ENCODE peak calls at places on chromosome 15, in seven cellular contexts. V, S, C, Z, O, T and W are unnamed samples.

GRCh38 chr15:63718590-63719035 is 115.1 kb downstream of the HERC1 start:
- DNase-seq in V (no peak), S (no peak), C (no peak), Z (peak), O (no peak), T (no peak), W (no peak)

GRCh38 chr15:57496946-57497944 is 94.5 kb upstream of the MYZAP start:
- DNase-seq in V (no peak), S (no peak), C (no peak), Z (no peak), O (peak), T (peak), W (no peak)

GRCh38 chr15:77859491-77860060 is 217.9 kb downstream of the TBC1D2B start:
- DNase-seq in V (no peak), S (no peak), C (no peak), Z (no peak), O (no peak), T (no peak), W (no peak)

GRCh38 chr15:50655555-50655954 is 31.0 kb downstream of the TRPM7 start:
- DNase-seq in V (no peak), S (no peak), C (no peak), Z (no peak), O (no peak), T (no peak), W (no peak)

GRCh38 chr15:68418611-68419161 is 13.3 kb downstream of the ITGA11 start:
- DNase-seq in V (no peak), S (no peak), C (no peak), Z (peak), O (peak), T (no peak), W (no peak)

GRCh38 chr15:24955549-24955929 is 752 bp downstream of the SNRPN start:
- DNase-seq in V (peak), S (peak), C (no peak), Z (no peak), O (no peak), T (peak), W (no peak)

GRCh38 chr15:48868018-48868417 is 9.9 kb upstream of the EID1 start:
- DNase-seq in V (no peak), S (no peak), C (no peak), Z (no peak), O (no peak), T (no peak), W (no peak)

GRCh38 chr15:37102315-37103021 is 2.1 kb upstream of the MEIS2 start:
- DNase-seq in V (no peak), S (no peak), C (no peak), Z (no peak), O (no peak), T (no peak), W (peak)

GRCh38 chr15:42010434-42010833 is 10.4 kb downstream of the PLA2G4E start:
- DNase-seq in V (no peak), S (no peak), C (peak), Z (no peak), O (no peak), T (no peak), W (no peak)

GRCh38 chr15:39487180-39487735 is 93.6 kb upstream of the THBS1 start:
- DNase-seq in V (no peak), S (no peak), C (no peak), Z (no peak), O (peak), T (no peak), W (no peak)

GRCh38 chr15:100124936-100125626 is 216.7 kb downstream of the ADAMTS17 start:
- DNase-seq in V (no peak), S (no peak), C (no peak), Z (no peak), O (no peak), T (no peak), W (no peak)

GRCh38 chr15:43440721-43441281 is 52.2 kb downstream of the TP53BP1 start:
- DNase-seq in V (no peak), S (no peak), C (peak), Z (peak), O (peak), T (peak), W (no peak)

GRCh38 chr15:57092252-57092651 is 173.8 kb downstream of the TCF12 start:
- DNase-seq in V (no peak), S (no peak), C (no peak), Z (no peak), O (no peak), T (no peak), W (no peak)

GRCh38 chr15:90401499-90401898 is 13.5 kb downstream of the IQGAP1 start:
- DNase-seq in V (no peak), S (no peak), C (no peak), Z (no peak), O (no peak), T (no peak), W (no peak)

GRCh38 chr15:88049509-88049908 is 207.0 kb downstream of the NTRK3 start:
- DNase-seq in V (no peak), S (no peak), C (no peak), Z (no peak), O (no peak), T (no peak), W (no peak)

GRCh38 chr15:91945385-91945784 is 91.9 kb downstream of the SLCO3A1 start:
- DNase-seq in V (no peak), S (no peak), C (no peak), Z (no peak), O (no peak), T (no peak), W (no peak)

GRCh38 chr15:101600024-101600423 is 52.2 kb downstream of the TM2D3 start:
- DNase-seq in V (no peak), S (no peak), C (no peak), Z (no peak), O (no peak), T (no peak), W (no peak)

GRCh38 chr15:78093242-78094020 is 1.1 kb downstream of the SH2D7 start:
- DNase-seq in V (no peak), S (no peak), C (no peak), Z (peak), O (no peak), T (peak), W (no peak)

GRCh38 chr15:51094606-51095569 is at the start of gene TNFAIP8L3:
- DNase-seq in V (peak), S (no peak), C (no peak), Z (no peak), O (no peak), T (peak), W (no peak)

GRCh38 chr15:41505776-41506175 is 7.9 kb downstream of the LTK start:
- DNase-seq in V (no peak), S (no peak), C (no peak), Z (no peak), O (no peak), T (no peak), W (no peak)

GRCh38 chr15:28890711-28891495 is 5.1 kb downstream of the APBA2 start:
- DNase-seq in V (no peak), S (no peak), C (no peak), Z (no peak), O (no peak), T (no peak), W (no peak)

GRCh38 chr15:42704492-42704926 is 32.4 kb downstream of the CDAN1 start:
- DNase-seq in V (peak), S (peak), C (peak), Z (peak), O (peak), T (no peak), W (peak)

GRCh38 chr15:99421172-99421656 is 144.6 kb upstream of the MEF2A start:
- DNase-seq in V (no peak), S (peak), C (no peak), Z (no peak), O (no peak), T (no peak), W (no peak)

GRCh38 chr15:29978411-29979382 is 104.1 kb upstream of the GOLGA8J start:
- DNase-seq in V (no peak), S (no peak), C (no peak), Z (no peak), O (no peak), T (no peak), W (no peak)

GRCh38 chr15:88810449-88810848 is 7.2 kb downstream of the ACAN start:
- DNase-seq in V (no peak), S (no peak), C (no peak), Z (peak), O (no peak), T (no peak), W (no peak)

GRCh38 chr15:28123408-28124023 is 24.4 kb upstream of the OCA2 start:
- DNase-seq in V (peak), S (peak), C (peak), Z (peak), O (peak), T (peak), W (peak)

GRCh38 chr15:101258238-101259144 is 6.6 kb upstream of the CHSY1 start:
- DNase-seq in V (peak), S (peak), C (peak), Z (peak), O (no peak), T (no peak), W (no peak)

GRCh38 chr15:34952481-34952880 is 17.1 kb downstream of the AQR start:
- DNase-seq in V (no peak), S (no peak), C (no peak), Z (peak), O (no peak), T (no peak), W (no peak)

GRCh38 chr15:34953851-34954250 is 15.7 kb downstream of the AQR start:
- DNase-seq in V (no peak), S (no peak), C (no peak), Z (no peak), O (no peak), T (no peak), W (no peak)

DNA sequence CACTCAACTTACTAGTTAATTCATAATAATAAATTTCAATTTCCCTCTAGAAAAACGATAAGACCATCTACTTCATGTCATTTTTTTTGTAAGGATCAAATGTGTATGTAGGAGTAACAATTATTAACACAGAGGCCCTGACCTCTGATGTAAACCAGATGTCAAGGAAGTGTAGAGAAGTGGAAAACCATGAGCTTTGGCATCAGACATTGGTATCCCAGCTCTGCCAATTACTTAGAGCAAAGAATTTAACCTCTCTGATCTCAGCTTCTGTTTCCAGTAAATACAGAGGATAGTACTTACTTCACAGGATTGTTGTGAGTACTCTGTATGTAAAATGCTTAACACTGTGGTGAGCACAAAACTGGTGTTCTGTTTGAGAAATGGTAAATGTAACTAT is 17.5 kb downstream of the AQR start:
- DNase-seq in V (no peak), S (no peak), C (no peak), Z (no peak), O (no peak), T (no peak), W (no peak)
- TF ChIP-seq CTCF in V (no peak), S (no peak), C (no peak), Z (no peak), O (no peak), T (no peak), W (no peak)

GRCh38 chr15:22902046-22902445 is 63.6 kb downstream of the NIPA2 start:
- DNase-seq in V (no peak), S (no peak), C (no peak), Z (no peak), O (no peak), T (no peak), W (no peak)

GRCh38 chr15:22903961-22904534 is 65.6 kb downstream of the NIPA2 start:
- DNase-seq in V (no peak), S (no peak), C (no peak), Z (no peak), O (no peak), T (no peak), W (no peak)

GRCh38 chr15:22902981-22903380 is 64.5 kb downstream of the NIPA2 start:
- DNase-seq in V (no peak), S (no peak), C (no peak), Z (no peak), O (no peak), T (no peak), W (no peak)

GRCh38 chr15:22903427-22903826 is 65.0 kb downstream of the NIPA2 start:
- DNase-seq in V (no peak), S (no peak), C (no peak), Z (no peak), O (no peak), T (no peak), W (no peak)

GRCh38 chr15:22902578-22902977 is 64.1 kb downstream of the NIPA2 start:
- DNase-seq in V (no peak), S (no peak), C (no peak), Z (no peak), O (no peak), T (no peak), W (no peak)
- TF ChIP-seq CTCF in V (peak), S (no peak), C (no peak), Z (no peak), O (no peak), T (no peak), W (no peak)

GRCh38 chr15:83066761-83067637 is at the start of gene BTBD1:
- DNase-seq in V (peak), S (peak), C (peak), Z (peak), O (peak), T (peak), W (peak)
- TF ChIP-seq CTCF in V (no peak), S (no peak), C (no peak), Z (peak), O (no peak), T (peak), W (no peak)

GRCh38 chr15:44593042-44593736 is 56.2 kb downstream of the EIF3J start:
- DNase-seq in V (no peak), S (no peak), C (peak), Z (peak), O (no peak), T (no peak), W (no peak)
- TF ChIP-seq CTCF in V (peak), S (peak), C (peak), Z (peak), O (no peak), T (peak), W (peak)

DNA sequence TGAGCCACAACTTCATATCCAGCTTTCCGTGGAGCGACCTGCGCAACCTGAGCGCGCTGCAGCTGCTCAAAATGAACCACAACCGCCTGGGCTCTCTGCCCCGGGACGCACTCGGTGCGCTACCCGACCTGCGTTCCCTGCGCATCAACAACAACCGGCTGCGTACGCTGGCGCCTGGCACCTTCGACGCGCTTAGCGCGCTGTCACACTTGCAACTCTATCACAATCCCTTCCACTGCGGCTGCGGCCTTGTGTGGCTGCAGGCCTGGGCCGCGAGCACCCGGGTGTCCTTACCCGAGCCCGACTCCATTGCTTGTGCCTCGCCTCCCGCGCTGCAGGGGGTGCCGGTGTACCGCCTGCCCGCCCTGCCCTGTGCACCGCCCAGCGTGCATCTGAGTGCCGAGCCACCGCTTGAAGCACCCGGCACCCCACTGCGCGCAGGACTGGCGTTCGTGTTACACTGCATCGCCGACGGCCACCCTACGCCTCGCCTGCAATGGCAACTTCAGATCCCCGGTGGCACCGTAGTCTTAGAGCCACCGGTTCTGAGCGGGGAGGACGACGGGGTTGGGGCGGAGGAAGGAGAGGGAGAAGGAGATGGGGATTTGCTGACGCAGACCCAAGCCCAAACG is 2.8 kb downstream of the ISLR2 start:
- DNase-seq in V (no peak), S (no peak), C (no peak), Z (no peak), O (no peak), T (no peak), W (no peak)
- TF ChIP-seq CTCF in V (no peak), S (no peak), C (peak), Z (peak), O (no peak), T (no peak), W (no peak)

DNA sequence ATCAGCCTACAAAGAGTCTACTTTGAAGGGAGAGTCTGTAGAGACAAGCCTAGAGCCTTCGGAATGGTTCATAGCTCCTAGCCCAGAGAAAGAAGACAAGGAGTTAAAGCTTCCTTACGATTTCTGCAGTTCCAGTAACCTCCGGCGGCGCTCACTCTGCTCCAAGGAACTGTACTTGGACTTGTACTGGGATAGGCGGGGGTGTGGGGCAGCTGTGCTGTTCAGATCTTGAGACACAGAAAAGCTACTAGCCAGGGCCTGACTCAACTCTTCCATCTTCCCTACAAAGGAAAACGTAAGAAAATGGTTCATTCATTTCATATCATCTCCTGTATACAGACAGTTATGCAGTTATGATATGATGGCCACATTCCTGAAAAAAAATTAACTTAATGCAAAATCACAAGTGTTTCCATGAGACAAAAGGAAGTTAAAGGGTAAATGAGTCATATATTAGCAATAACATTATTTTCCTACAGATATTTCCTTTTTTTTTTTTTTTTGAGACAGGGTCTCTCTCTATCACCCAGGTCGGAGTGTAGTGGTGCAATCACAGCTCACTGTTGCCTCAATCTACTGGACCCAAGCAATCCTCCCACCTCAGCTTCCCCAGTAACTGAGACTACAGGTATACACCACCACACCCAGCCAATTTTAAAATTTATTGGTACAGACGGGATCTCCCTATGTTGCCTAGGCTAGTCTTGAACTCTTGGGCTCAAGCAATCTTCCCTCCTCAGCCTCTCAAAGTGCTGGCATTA is 4.6 kb downstream of the SNUPN start:
- DNase-seq in V (peak), S (no peak), C (no peak), Z (peak), O (peak), T (peak), W (no peak)
- TF ChIP-seq CTCF in V (no peak), S (no peak), C (no peak), Z (peak), O (peak), T (no peak), W (no peak)